ENCODE peak calls at places on chromosome 16, in five cellular contexts. O, M, I, C and D are unnamed samples.

GRCh38 chr16:86509759-86510464 is 415 bp upstream of the FOXF1 start:
- DNase-seq in O (no peak), I (no peak), M (peak; percentile 36), C (no peak), D (peak; percentile 76)

GRCh38 chr16:75433732-75434413 is 570 bp upstream of the CFDP1 start:
- DNase-seq in M (peak; percentile 80), C (peak; percentile 84), O (peak; percentile 77), I (peak; percentile 74), D (peak; percentile 72)

GRCh38 chr16:25580071-25580470 is 111.7 kb upstream of the HS3ST4 start:
- DNase-seq in O (no peak), C (no peak), M (no peak), I (no peak), D (no peak)

GRCh38 chr16:53745753-53746258 is 41.9 kb downstream of the FTO start:
- DNase-seq in I (no peak), M (no peak), O (peak; percentile 52), C (no peak), D (peak; percentile 10)

GRCh38 chr16:46932802-46933201 is 40.7 kb downstream of the DNAJA2 start:
- DNase-seq in O (no peak), I (no peak), C (peak; percentile 88), M (no peak), D (no peak)

GRCh38 chr16:64051826-64052225 is 1070.0 kb downstream of the CDH11 start:
- DNase-seq in C (peak; percentile 74), I (no peak), M (no peak), O (peak; percentile 13), D (peak; percentile 38)

GRCh38 chr16:528111-529011 is 849 bp downstream of the CAPN15 start:
- DNase-seq in C (peak; percentile 69), I (no peak), M (peak; percentile 48), O (peak; percentile 47), D (peak; percentile 57)

GRCh38 chr16:5668553-5668952 is 571.0 kb upstream of the EEF2KMT start:
- DNase-seq in O (no peak), C (no peak), M (no peak), I (no peak), D (no peak)

GRCh38 chr16:46688101-46688656 is 799 bp downstream of the VPS35 start:
- DNase-seq in I (peak; percentile 25), C (peak; percentile 85), M (peak; percentile 31), O (no peak), D (peak; percentile 30)

GRCh38 chr16:70151941-70152509 is 21.6 kb upstream of the CLEC18C start:
- DNase-seq in I (no peak), C (no peak), O (no peak), M (no peak), D (no peak)

GRCh38 chr16:71854369-71854948 is 8.7 kb downstream of the ATXN1L start:
- DNase-seq in M (no peak), O (no peak), I (no peak), C (no peak), D (no peak)

GRCh38 chr16:56999409-57000270 is 10.3 kb downstream of the NLRC5 start:
- DNase-seq in M (no peak), C (no peak), O (no peak), I (no peak), D (no peak)

GRCh38 chr16:15843635-15844279 is 13.1 kb downstream of the MYH11 start:
- DNase-seq in I (no peak), C (no peak), M (no peak), O (no peak), D (no peak)

GRCh38 chr16:2147378-2147777 is 1.0 kb upstream of the RAB26 start:
- DNase-seq in M (no peak), O (no peak), C (no peak), I (no peak), D (no peak)

DNA sequence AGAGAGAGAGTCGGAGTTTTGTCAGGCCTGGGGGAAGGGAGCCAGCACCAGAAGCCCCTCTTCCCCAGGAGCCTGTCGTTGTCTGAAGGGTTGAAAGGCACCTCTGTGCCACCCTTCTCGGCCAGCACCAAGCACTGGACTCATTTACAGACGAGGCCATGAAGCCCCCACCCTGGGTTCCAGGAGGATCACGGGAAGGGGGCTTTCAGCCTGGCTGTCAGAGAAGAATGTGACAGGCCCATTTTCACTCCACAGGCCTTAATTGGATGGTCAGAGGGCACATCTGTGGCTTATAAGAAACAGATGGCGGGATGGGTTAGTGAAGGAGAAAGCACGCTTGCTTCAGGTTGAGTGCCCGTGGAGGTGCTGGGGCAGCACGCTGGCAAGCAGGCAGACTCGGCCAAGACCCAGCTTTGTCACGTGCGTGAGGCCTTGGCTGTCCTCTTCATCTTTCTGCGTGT is 140.7 kb downstream of the CLEC16A start:
- DNase-seq in I (no peak), C (no peak), M (no peak), O (no peak), D (no peak)
- H3K4me1 ChIP-seq in I (peaks cover 14% of the 10 kb centered on the region), C (peaks cover 8% of the 10 kb centered on the region), M (peaks cover 15% of the 10 kb centered on the region), O (peaks cover 1% of the 10 kb centered on the region), D (peaks cover 21% of the 10 kb centered on the region)

GRCh38 chr16:11111166-11111565 is 144.8 kb downstream of the SOCS1 start:
- DNase-seq in O (no peak), C (no peak), I (no peak), M (no peak), D (no peak)
- H3K4me1 ChIP-seq in O (no peaks in the 10 kb centered on the region), C (peaks cover 11% of the 10 kb centered on the region), I (no peaks in the 10 kb centered on the region), M (peaks cover 23% of the 10 kb centered on the region), D (no peaks in the 10 kb centered on the region)

GRCh38 chr16:84607061-84607460 is 10.8 kb downstream of the COTL1 start:
- DNase-seq in C (no peak), M (no peak), I (no peak), O (no peak), D (no peak)
- H3K4me1 ChIP-seq in C (peaks cover 85% of the 10 kb centered on the region), M (peaks cover 89% of the 10 kb centered on the region), I (peaks cover 5% of the 10 kb centered on the region), O (peaks cover 5% of the 10 kb centered on the region), D (peaks cover 10% of the 10 kb centered on the region)

GRCh38 chr16:82055117-82055516 is 20.1 kb downstream of the HSD17B2 start:
- DNase-seq in C (no peak), O (no peak), M (no peak), I (no peak), D (no peak)
- H3K4me1 ChIP-seq in C (no peaks in the 10 kb centered on the region), O (peaks cover 73% of the 10 kb centered on the region), M (no peaks in the 10 kb centered on the region), I (no peaks in the 10 kb centered on the region), D (no peaks in the 10 kb centered on the region)

GRCh38 chr16:89318871-89319627 is 101.5 kb downstream of the ZNF778 start:
- DNase-seq in C (no peak), O (no peak), M (no peak), I (no peak), D (no peak)
- H3K4me1 ChIP-seq in C (peaks cover 48% of the 10 kb centered on the region), O (peaks cover 44% of the 10 kb centered on the region), M (peaks cover 100% of the 10 kb centered on the region), I (peaks cover 88% of the 10 kb centered on the region), D (peaks cover 50% of the 10 kb centered on the region)

DNA sequence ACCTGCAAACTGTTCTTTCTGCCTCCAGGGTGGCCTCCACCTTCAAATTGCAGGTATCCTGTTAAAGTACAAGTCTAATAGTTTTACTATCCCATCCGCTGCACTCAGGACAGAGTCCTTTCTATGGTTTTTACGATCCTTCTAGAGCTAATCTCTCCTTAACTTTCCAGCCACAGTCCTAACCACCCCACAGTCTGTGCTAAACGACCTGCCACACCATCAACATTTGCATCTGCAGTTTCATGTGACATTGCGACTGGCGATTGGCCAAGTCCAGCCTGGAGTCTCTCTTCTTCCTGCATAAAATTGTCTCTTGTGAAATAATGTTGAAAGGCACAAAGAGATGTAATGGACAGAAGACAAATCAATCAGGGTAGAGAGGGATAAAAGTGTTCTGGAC is 5.9 kb downstream of the ATP6V0D1 start:
- DNase-seq in M (no peak), C (no peak), I (no peak), O (no peak), D (no peak)
- H3K4me1 ChIP-seq in M (peaks cover 82% of the 10 kb centered on the region), C (peaks cover 21% of the 10 kb centered on the region), I (peaks cover 42% of the 10 kb centered on the region), O (peaks cover 10% of the 10 kb centered on the region), D (peaks cover 12% of the 10 kb centered on the region)